ENCODE peak calls at places on chromosome 17, in four cellular contexts. J, E, Y and F are unnamed samples.

GRCh38 chr17:5921919-5922318 is 148.3 kb upstream of the WSCD1 start:
- DNase-seq in J (peak), E (no peak), Y (no peak), F (no peak)

GRCh38 chr17:43468746-43469544 is 14.8 kb upstream of the DHX8 start:
- DNase-seq in J (peak), E (no peak), Y (no peak), F (no peak)

GRCh38 chr17:76270127-76270592 is 5.0 kb downstream of the UBALD2 start:
- DNase-seq in J (no peak), E (no peak), Y (no peak), F (no peak)

GRCh38 chr17:7120123-7120522 is 5.5 kb upstream of the ASGR2 start:
- DNase-seq in J (no peak), E (no peak), Y (no peak), F (no peak)

GRCh38 chr17:6755731-6756184 is at the start of gene XAF1:
- DNase-seq in J (peak), E (peak), Y (no peak), F (no peak)

GRCh38 chr17:5813357-5813756 is 229.0 kb upstream of the NLRP1 start:
- DNase-seq in J (no peak), E (no peak), Y (no peak), F (no peak)

GRCh38 chr17:59798111-59798510 is 90.7 kb downstream of the VMP1 start:
- DNase-seq in J (no peak), E (no peak), Y (no peak), F (no peak)

GRCh38 chr17:10265100-10265810 is 66.8 kb upstream of the GAS7 start:
- DNase-seq in J (peak), E (no peak), Y (no peak), F (no peak)

GRCh38 chr17:76567634-76568432 is 17.8 kb downstream of the ST6GALNAC2 start:
- DNase-seq in J (peak), E (no peak), Y (no peak), F (no peak)